ENCODE peak calls at places on chromosomes 3 and 15, in ten cellular contexts. One of them, this sample, is unnamed.

GRCh38 chr3:11555823-11556222 is 87.9 kb downstream of the VGLL4 start:
- DNase-seq in GM20000: no peak
- DNase-seq in H1: no peak
- DNase-seq in amniotic epithelial cell: no peak
- DNase-seq in AG08395: no peak
- DNase-seq in iPS DF 6.9: no peak
- DNase-seq in left lung: peak
- DNase-seq in cardiac muscle cell: no peak
- DNase-seq in EL: no peak
- DNase-seq in mesothelial cell of epicardium: no peak
- DNase-seq in this sample: no peak

GRCh38 chr3:31670136-31670535 is 137.4 kb downstream of the STT3B start:
- DNase-seq in GM20000: no peak
- DNase-seq in H1: no peak
- DNase-seq in amniotic epithelial cell: no peak
- DNase-seq in AG08395: no peak
- DNase-seq in iPS DF 6.9: no peak
- DNase-seq in left lung: no peak
- DNase-seq in cardiac muscle cell: no peak
- DNase-seq in EL: no peak
- DNase-seq in mesothelial cell of epicardium: no peak
- DNase-seq in this sample: no peak

GRCh38 chr15:39426552-39427532 is 154.0 kb upstream of the THBS1 start:
- DNase-seq in GM20000: peak
- DNase-seq in H1: no peak
- DNase-seq in amniotic epithelial cell: peak
- DNase-seq in AG08395: peak
- DNase-seq in iPS DF 6.9: no peak
- DNase-seq in left lung: peak
- DNase-seq in cardiac muscle cell: no peak
- DNase-seq in EL: peak
- DNase-seq in mesothelial cell of epicardium: no peak
- DNase-seq in this sample: peak

GRCh38 chr15:72851586-72851985 is 68.0 kb upstream of the ADPGK start:
- DNase-seq in GM20000: no peak
- DNase-seq in H1: no peak
- DNase-seq in amniotic epithelial cell: no peak
- DNase-seq in AG08395: no peak
- DNase-seq in iPS DF 6.9: no peak
- DNase-seq in left lung: no peak
- DNase-seq in cardiac muscle cell: no peak
- DNase-seq in EL: no peak
- DNase-seq in mesothelial cell of epicardium: no peak
- DNase-seq in this sample: no peak

GRCh38 chr15:68316061-68316804 is 38.7 kb downstream of the FEM1B start:
- DNase-seq in GM20000: no peak
- DNase-seq in H1: peak
- DNase-seq in amniotic epithelial cell: no peak
- DNase-seq in AG08395: no peak
- DNase-seq in iPS DF 6.9: no peak
- DNase-seq in left lung: peak
- DNase-seq in cardiac muscle cell: peak
- DNase-seq in EL: no peak
- DNase-seq in mesothelial cell of epicardium: no peak
- DNase-seq in this sample: no peak

GRCh38 chr3:178948546-178948945 is 123.1 kb downstream of the ZMAT3 start:
- DNase-seq in GM20000: no peak
- DNase-seq in H1: no peak
- DNase-seq in amniotic epithelial cell: no peak
- DNase-seq in AG08395: no peak
- DNase-seq in iPS DF 6.9: no peak
- DNase-seq in left lung: no peak
- DNase-seq in cardiac muscle cell: no peak
- DNase-seq in EL: no peak
- DNase-seq in mesothelial cell of epicardium: no peak
- DNase-seq in this sample: no peak

GRCh38 chr15:27172821-27173220 is 201.8 kb downstream of the GABRG3 start:
- DNase-seq in GM20000: no peak
- DNase-seq in H1: no peak
- DNase-seq in amniotic epithelial cell: no peak
- DNase-seq in AG08395: no peak
- DNase-seq in iPS DF 6.9: no peak
- DNase-seq in left lung: no peak
- DNase-seq in cardiac muscle cell: no peak
- DNase-seq in EL: no peak
- DNase-seq in mesothelial cell of epicardium: no peak
- DNase-seq in this sample: no peak

GRCh38 chr3:20401253-20401652 is 215.2 kb upstream of the SGO1 start:
- DNase-seq in GM20000: no peak
- DNase-seq in H1: no peak
- DNase-seq in amniotic epithelial cell: peak
- DNase-seq in AG08395: no peak
- DNase-seq in iPS DF 6.9: no peak
- DNase-seq in left lung: no peak
- DNase-seq in cardiac muscle cell: no peak
- DNase-seq in EL: peak
- DNase-seq in mesothelial cell of epicardium: no peak
- DNase-seq in this sample: no peak

GRCh38 chr3:23004971-23005370 is 198.2 kb upstream of the UBE2E2 start:
- DNase-seq in GM20000: no peak
- DNase-seq in H1: no peak
- DNase-seq in amniotic epithelial cell: peak
- DNase-seq in AG08395: peak
- DNase-seq in iPS DF 6.9: no peak
- DNase-seq in left lung: no peak
- DNase-seq in cardiac muscle cell: no peak
- DNase-seq in EL: peak
- DNase-seq in mesothelial cell of epicardium: no peak
- DNase-seq in this sample: peak

GRCh38 chr3:14227866-14228265 is 49.2 kb downstream of the LSM3 start:
- DNase-seq in GM20000: no peak
- DNase-seq in H1: no peak
- DNase-seq in amniotic epithelial cell: peak
- DNase-seq in AG08395: no peak
- DNase-seq in iPS DF 6.9: no peak
- DNase-seq in left lung: no peak
- DNase-seq in cardiac muscle cell: no peak
- DNase-seq in EL: no peak
- DNase-seq in mesothelial cell of epicardium: no peak
- DNase-seq in this sample: no peak

GRCh38 chr15:26525096-26525495 is 247.8 kb downstream of the GABRB3 start:
- DNase-seq in GM20000: no peak
- DNase-seq in H1: no peak
- DNase-seq in amniotic epithelial cell: no peak
- DNase-seq in AG08395: no peak
- DNase-seq in iPS DF 6.9: no peak
- DNase-seq in left lung: no peak
- DNase-seq in cardiac muscle cell: no peak
- DNase-seq in EL: no peak
- DNase-seq in mesothelial cell of epicardium: no peak
- DNase-seq in this sample: no peak

GRCh38 chr3:156151824-156152428 is 31.5 kb downstream of the KCNAB1 start:
- DNase-seq in GM20000: peak
- DNase-seq in H1: peak
- DNase-seq in amniotic epithelial cell: peak
- DNase-seq in AG08395: peak
- DNase-seq in iPS DF 6.9: peak
- DNase-seq in left lung: peak
- DNase-seq in cardiac muscle cell: peak
- DNase-seq in EL: peak
- DNase-seq in mesothelial cell of epicardium: peak
- DNase-seq in this sample: peak

GRCh38 chr3:107969994-107970896 is 120.6 kb downstream of the CD47 start:
- DNase-seq in GM20000: no peak
- DNase-seq in H1: no peak
- DNase-seq in amniotic epithelial cell: no peak
- DNase-seq in AG08395: no peak
- DNase-seq in iPS DF 6.9: no peak
- DNase-seq in left lung: no peak
- DNase-seq in cardiac muscle cell: no peak
- DNase-seq in EL: no peak
- DNase-seq in mesothelial cell of epicardium: no peak
- DNase-seq in this sample: no peak

GRCh38 chr3:24545917-24546316 is 51.3 kb upstream of the THRB start:
- DNase-seq in GM20000: no peak
- DNase-seq in H1: no peak
- DNase-seq in amniotic epithelial cell: no peak
- DNase-seq in AG08395: peak
- DNase-seq in iPS DF 6.9: no peak
- DNase-seq in left lung: no peak
- DNase-seq in cardiac muscle cell: no peak
- DNase-seq in EL: no peak
- DNase-seq in mesothelial cell of epicardium: no peak
- DNase-seq in this sample: no peak

GRCh38 chr15:68821190-68821897 is 649 bp upstream of the ANP32A start:
- DNase-seq in GM20000: no peak
- DNase-seq in H1: no peak
- DNase-seq in amniotic epithelial cell: no peak
- DNase-seq in AG08395: no peak
- DNase-seq in iPS DF 6.9: no peak
- DNase-seq in left lung: peak
- DNase-seq in cardiac muscle cell: no peak
- DNase-seq in EL: peak
- DNase-seq in mesothelial cell of epicardium: no peak
- DNase-seq in this sample: no peak

GRCh38 chr3:15754047-15754446 is 43.7 kb downstream of the ANKRD28 start:
- DNase-seq in GM20000: no peak
- DNase-seq in H1: no peak
- DNase-seq in amniotic epithelial cell: peak
- DNase-seq in AG08395: no peak
- DNase-seq in iPS DF 6.9: no peak
- DNase-seq in left lung: no peak
- DNase-seq in cardiac muscle cell: no peak
- DNase-seq in EL: peak
- DNase-seq in mesothelial cell of epicardium: no peak
- DNase-seq in this sample: peak

GRCh38 chr15:80727196-80727595 is 32.1 kb downstream of the ABHD17C start:
- DNase-seq in GM20000: no peak
- DNase-seq in H1: no peak
- DNase-seq in amniotic epithelial cell: peak
- DNase-seq in AG08395: no peak
- DNase-seq in iPS DF 6.9: no peak
- DNase-seq in left lung: no peak
- DNase-seq in cardiac muscle cell: peak
- DNase-seq in EL: peak
- DNase-seq in mesothelial cell of epicardium: no peak
- DNase-seq in this sample: no peak

GRCh38 chr15:34652726-34653033 is 69.2 kb upstream of the GOLGA8B start:
- DNase-seq in GM20000: no peak
- DNase-seq in H1: no peak
- DNase-seq in amniotic epithelial cell: no peak
- DNase-seq in AG08395: no peak
- DNase-seq in iPS DF 6.9: no peak
- DNase-seq in left lung: no peak
- DNase-seq in cardiac muscle cell: no peak
- DNase-seq in EL: no peak
- DNase-seq in mesothelial cell of epicardium: no peak
- DNase-seq in this sample: no peak

GRCh38 chr3:84959470-84960380 is 936 bp downstream of the CADM2 start:
- DNase-seq in GM20000: no peak
- DNase-seq in H1: peak
- DNase-seq in amniotic epithelial cell: no peak
- DNase-seq in AG08395: no peak
- DNase-seq in iPS DF 6.9: no peak
- DNase-seq in left lung: no peak
- DNase-seq in cardiac muscle cell: peak
- DNase-seq in EL: no peak
- DNase-seq in mesothelial cell of epicardium: no peak
- DNase-seq in this sample: no peak

GRCh38 chr3:105013657-105014056 is 353.1 kb upstream of the ALCAM start:
- DNase-seq in GM20000: no peak
- DNase-seq in H1: no peak
- DNase-seq in amniotic epithelial cell: no peak
- DNase-seq in AG08395: no peak
- DNase-seq in iPS DF 6.9: peak
- DNase-seq in left lung: no peak
- DNase-seq in cardiac muscle cell: no peak
- DNase-seq in EL: no peak
- DNase-seq in mesothelial cell of epicardium: no peak
- DNase-seq in this sample: no peak

GRCh38 chr3:4898454-4899313 is 80.6 kb upstream of the BHLHE40 start:
- DNase-seq in GM20000: peak
- DNase-seq in H1: no peak
- DNase-seq in amniotic epithelial cell: peak
- DNase-seq in AG08395: peak
- DNase-seq in iPS DF 6.9: no peak
- DNase-seq in left lung: no peak
- DNase-seq in cardiac muscle cell: no peak
- DNase-seq in EL: peak
- DNase-seq in mesothelial cell of epicardium: no peak
- DNase-seq in this sample: peak

GRCh38 chr3:13966302-13966701 is 86.4 kb upstream of the WNT7A start:
- DNase-seq in GM20000: no peak
- DNase-seq in H1: no peak
- DNase-seq in amniotic epithelial cell: no peak
- DNase-seq in AG08395: no peak
- DNase-seq in iPS DF 6.9: no peak
- DNase-seq in left lung: no peak
- DNase-seq in cardiac muscle cell: no peak
- DNase-seq in EL: no peak
- DNase-seq in mesothelial cell of epicardium: no peak
- DNase-seq in this sample: no peak

GRCh38 chr15:27036210-27036609 is 65.2 kb downstream of the GABRG3 start:
- DNase-seq in GM20000: no peak
- DNase-seq in H1: no peak
- DNase-seq in amniotic epithelial cell: no peak
- DNase-seq in AG08395: no peak
- DNase-seq in iPS DF 6.9: no peak
- DNase-seq in left lung: no peak
- DNase-seq in cardiac muscle cell: no peak
- DNase-seq in EL: no peak
- DNase-seq in mesothelial cell of epicardium: no peak
- DNase-seq in this sample: no peak

GRCh38 chr15:67188551-67189218 is 65.8 kb downstream of the AAGAB start:
- DNase-seq in GM20000: no peak
- DNase-seq in H1: no peak
- DNase-seq in amniotic epithelial cell: peak
- DNase-seq in AG08395: peak
- DNase-seq in iPS DF 6.9: no peak
- DNase-seq in left lung: no peak
- DNase-seq in cardiac muscle cell: no peak
- DNase-seq in EL: peak
- DNase-seq in mesothelial cell of epicardium: no peak
- DNase-seq in this sample: peak

GRCh38 chr15:74037171-74038117 is 42.9 kb downstream of the PML start:
- DNase-seq in GM20000: no peak
- DNase-seq in H1: no peak
- DNase-seq in amniotic epithelial cell: no peak
- DNase-seq in AG08395: no peak
- DNase-seq in iPS DF 6.9: no peak
- DNase-seq in left lung: no peak
- DNase-seq in cardiac muscle cell: no peak
- DNase-seq in EL: no peak
- DNase-seq in mesothelial cell of epicardium: no peak
- DNase-seq in this sample: no peak

GRCh38 chr3:193997228-193998192 is 138.4 kb upstream of the HES1 start:
- DNase-seq in GM20000: no peak
- DNase-seq in H1: no peak
- DNase-seq in amniotic epithelial cell: no peak
- DNase-seq in AG08395: no peak
- DNase-seq in iPS DF 6.9: no peak
- DNase-seq in left lung: no peak
- DNase-seq in cardiac muscle cell: peak
- DNase-seq in EL: no peak
- DNase-seq in mesothelial cell of epicardium: no peak
- DNase-seq in this sample: peak

GRCh38 chr15:57283774-57284508 is 92.4 kb upstream of the CGNL1 start:
- DNase-seq in GM20000: no peak
- DNase-seq in H1: no peak
- DNase-seq in amniotic epithelial cell: peak
- DNase-seq in AG08395: no peak
- DNase-seq in iPS DF 6.9: no peak
- DNase-seq in left lung: no peak
- DNase-seq in cardiac muscle cell: no peak
- DNase-seq in EL: no peak
- DNase-seq in mesothelial cell of epicardium: no peak
- DNase-seq in this sample: no peak

GRCh38 chr3:182486459-182486858 is 306.8 kb upstream of the ATP11B start:
- DNase-seq in GM20000: no peak
- DNase-seq in H1: no peak
- DNase-seq in amniotic epithelial cell: no peak
- DNase-seq in AG08395: no peak
- DNase-seq in iPS DF 6.9: no peak
- DNase-seq in left lung: no peak
- DNase-seq in cardiac muscle cell: no peak
- DNase-seq in EL: no peak
- DNase-seq in mesothelial cell of epicardium: no peak
- DNase-seq in this sample: no peak

This sample was measured in RPMI7951.